ENCODE peak calls at places on chromosomes 4 and X, in ten cellular contexts. One of them, this sample, is unnamed.
A peak's percentile ranks its signal among the peaks of the same experiment; 100 is the strongest.

GRCh38 chr4:39048291-39048690 is 13.7 kb upstream of the KLHL5 start:
- DNase-seq in AML-193: no peak
- DNase-seq in progenitor cell of endocrine pancreas: no peak
- DNase-seq in caudate nucleus: no peak
- DNase-seq in hippocampal formation: no peak
- DNase-seq in activated T-cell treated with anti-CD3 and anti-CD28 coated beads for 1 hour: no peak
- DNase-seq in left ventricle myocardium inferior: no peak
- DNase-seq in ACHN: no peak
- DNase-seq in SW480: no peak
- DNase-seq in colonic mucosa: no peak
- DNase-seq in this sample: no peak

GRCh38 chr4:39976945-39977488 is 694 bp downstream of the PDS5A start:
- DNase-seq in activated T-cell treated with anti-CD3 and anti-CD28 coated beads for 1 hour: peak; percentile 23
- DNase-seq in AML-193: no peak
- DNase-seq in SW480: peak; percentile 5
- DNase-seq in hippocampal formation: no peak
- DNase-seq in left ventricle myocardium inferior: no peak
- DNase-seq in progenitor cell of endocrine pancreas: peak; percentile 34
- DNase-seq in caudate nucleus: peak; percentile 60
- DNase-seq in colonic mucosa: peak; percentile 50
- DNase-seq in ACHN: peak; percentile 14
- DNase-seq in this sample: no peak

GRCh38 chrX:55451990-55452824 is at the start of gene MAGEH1:
- DNase-seq in hippocampal formation: peak; percentile 82
- DNase-seq in caudate nucleus: peak; percentile 82
- DNase-seq in activated T-cell treated with anti-CD3 and anti-CD28 coated beads for 1 hour: peak; percentile 56
- DNase-seq in left ventricle myocardium inferior: peak; percentile 84
- DNase-seq in SW480: peak; percentile 1
- DNase-seq in ACHN: peak; percentile 54
- DNase-seq in AML-193: peak; percentile 57
- DNase-seq in progenitor cell of endocrine pancreas: peak; percentile 29
- DNase-seq in colonic mucosa: peak; percentile 80
- DNase-seq in this sample: peak; percentile 32

GRCh38 chr4:2321279-2322196 is 59.6 kb upstream of the MXD4 start:
- DNase-seq in colonic mucosa: no peak
- DNase-seq in SW480: no peak
- DNase-seq in caudate nucleus: no peak
- DNase-seq in left ventricle myocardium inferior: no peak
- DNase-seq in activated T-cell treated with anti-CD3 and anti-CD28 coated beads for 1 hour: no peak
- DNase-seq in AML-193: no peak
- DNase-seq in hippocampal formation: no peak
- DNase-seq in progenitor cell of endocrine pancreas: peak; percentile 6
- DNase-seq in ACHN: no peak
- DNase-seq in this sample: no peak

GRCh38 chr4:3335385-3335784 is 42.6 kb downstream of the RGS12 start:
- DNase-seq in ACHN: no peak
- DNase-seq in caudate nucleus: no peak
- DNase-seq in activated T-cell treated with anti-CD3 and anti-CD28 coated beads for 1 hour: no peak
- DNase-seq in progenitor cell of endocrine pancreas: no peak
- DNase-seq in SW480: no peak
- DNase-seq in left ventricle myocardium inferior: no peak
- DNase-seq in hippocampal formation: no peak
- DNase-seq in colonic mucosa: no peak
- DNase-seq in AML-193: no peak
- DNase-seq in this sample: no peak

GRCh38 chr4:73245955-73246354 is 12.6 kb downstream of the ANKRD17 start:
- DNase-seq in AML-193: no peak
- DNase-seq in caudate nucleus: no peak
- DNase-seq in hippocampal formation: no peak
- DNase-seq in SW480: no peak
- DNase-seq in ACHN: no peak
- DNase-seq in progenitor cell of endocrine pancreas: no peak
- DNase-seq in left ventricle myocardium inferior: no peak
- DNase-seq in colonic mucosa: no peak
- DNase-seq in activated T-cell treated with anti-CD3 and anti-CD28 coated beads for 1 hour: no peak
- DNase-seq in this sample: no peak

GRCh38 chrX:132023896-132024386 is 839 bp downstream of the STK26 start:
- DNase-seq in caudate nucleus: no peak
- DNase-seq in ACHN: peak; percentile 28
- DNase-seq in hippocampal formation: no peak
- DNase-seq in SW480: peak; percentile 59
- DNase-seq in left ventricle myocardium inferior: peak; percentile 10
- DNase-seq in colonic mucosa: peak; percentile 43
- DNase-seq in activated T-cell treated with anti-CD3 and anti-CD28 coated beads for 1 hour: peak; percentile 14
- DNase-seq in progenitor cell of endocrine pancreas: no peak
- DNase-seq in AML-193: peak; percentile 22
- DNase-seq in this sample: no peak

GRCh38 chr4:174381419-174381818 is 97.7 kb downstream of the CEP44 start:
- DNase-seq in left ventricle myocardium inferior: no peak
- DNase-seq in ACHN: no peak
- DNase-seq in SW480: no peak
- DNase-seq in hippocampal formation: no peak
- DNase-seq in colonic mucosa: no peak
- DNase-seq in AML-193: no peak
- DNase-seq in activated T-cell treated with anti-CD3 and anti-CD28 coated beads for 1 hour: no peak
- DNase-seq in progenitor cell of endocrine pancreas: no peak
- DNase-seq in caudate nucleus: no peak
- DNase-seq in this sample: no peak

GRCh38 chrX:29431895-29432294 is 783.5 kb upstream of the MAGEB2 start:
- DNase-seq in hippocampal formation: no peak
- DNase-seq in colonic mucosa: no peak
- DNase-seq in left ventricle myocardium inferior: no peak
- DNase-seq in caudate nucleus: no peak
- DNase-seq in progenitor cell of endocrine pancreas: no peak
- DNase-seq in ACHN: no peak
- DNase-seq in SW480: peak; percentile 23
- DNase-seq in activated T-cell treated with anti-CD3 and anti-CD28 coated beads for 1 hour: no peak
- DNase-seq in AML-193: no peak
- DNase-seq in this sample: peak; percentile 4

GRCh38 chr4:32172761-32173160 is 1452.6 kb downstream of the PCDH7 start:
- DNase-seq in caudate nucleus: no peak
- DNase-seq in SW480: no peak
- DNase-seq in colonic mucosa: no peak
- DNase-seq in left ventricle myocardium inferior: no peak
- DNase-seq in activated T-cell treated with anti-CD3 and anti-CD28 coated beads for 1 hour: no peak
- DNase-seq in hippocampal formation: no peak
- DNase-seq in progenitor cell of endocrine pancreas: no peak
- DNase-seq in AML-193: no peak
- DNase-seq in ACHN: no peak
- DNase-seq in this sample: peak; percentile 28